ENCODE peak calls at places on chromosomes 2 and 18, in five cellular contexts. I is amygdala, J is T-cell, Y is lower lobe of right lung, L is heart right ventricle. N is an unnamed sample.

GRCh38 chr18:71902482-71902881 is 641.7 kb downstream of the CBLN2 start:
- DNase-seq in I (no peak), J (no peak), Y (no peak), L (no peak), N (no peak)

GRCh38 chr2:221716434-221717303 is 144.6 kb upstream of the EPHA4 start:
- DNase-seq in I (no peak), J (no peak), Y (no peak), L (no peak), N (no peak)

GRCh38 chr2:196249860-196250259 is 78.5 kb upstream of the STK17B start:
- DNase-seq in I (no peak), J (no peak), Y (no peak), L (no peak), N (no peak)

GRCh38 chr18:45993441-45993840 is 26.3 kb upstream of the EPG5 start:
- DNase-seq in I (no peak), J (no peak), Y (no peak), L (no peak), N (no peak)

GRCh38 chr18:50656841-50657470 is 97.1 kb downstream of the MAPK4 start:
- DNase-seq in I (no peak), J (no peak), Y (no peak), L (no peak), N (no peak)

GRCh38 chr2:37268111-37268510 is 36.7 kb downstream of the NDUFAF7 start:
- DNase-seq in I (no peak), J (no peak), Y (no peak), L (no peak), N (no peak)

GRCh38 chr2:120597595-120598193 is 138.0 kb upstream of the GLI2 start:
- DNase-seq in I (no peak), J (no peak), Y (peak), L (no peak), N (no peak)

GRCh38 chr2:148928395-148928794 is 53.4 kb downstream of the KIF5C start:
- DNase-seq in I (no peak), J (no peak), Y (no peak), L (no peak), N (no peak)

GRCh38 chr2:240225116-240225515 is 84.7 kb upstream of the OTOS start:
- DNase-seq in I (no peak), J (no peak), Y (no peak), L (no peak), N (peak)

GRCh38 chr18:59123588-59124369 is 15.9 kb upstream of the SEC11C start:
- DNase-seq in I (no peak), J (no peak), Y (no peak), L (no peak), N (no peak)

GRCh38 chr2:25788457-25788856 is 89.8 kb downstream of the ASXL2 start:
- DNase-seq in I (no peak), J (no peak), Y (no peak), L (no peak), N (no peak)

GRCh38 chr2:42493885-42494433 is at the start of gene KCNG3:
- DNase-seq in I (no peak), J (peak), Y (peak), L (peak), N (peak)